ENCODE peak calls at places on chromosomes 2 and 18, in eight cellular contexts. N is CD8-positive, alpha-beta T cell; E is GM23338; T is tibial artery; F is ovary; X is adrenal gland; K is astrocyte of the spinal cord; O is fibroblast of lung. I is an unnamed sample.
A peak's percentile ranks its signal among the peaks of the same experiment; 100 is the strongest.

GRCh38 chr2:184178229-184178628 is 420.1 kb upstream of the ZNF804A start:
- DNase-seq in N (no peak), E (no peak), T (no peak), F (no peak), X (no peak), K (no peak), O (no peak), I (no peak)

GRCh38 chr2:18585526-18585925 is 3.8 kb downstream of the NT5C1B start:
- DNase-seq in N (no peak), E (no peak), T (no peak), F (no peak), X (no peak), K (no peak), O (no peak), I (no peak)

GRCh38 chr18:21672868-21673267 is 31.7 kb downstream of the ABHD3 start:
- DNase-seq in N (no peak), E (no peak), T (no peak), F (no peak), X (peak; percentile 41), K (peak; percentile 29), O (peak; percentile 73), I (peak; percentile 19)

GRCh38 chr2:146124741-146125140 is 1604.8 kb upstream of the ZEB2 start:
- DNase-seq in N (no peak), E (no peak), T (no peak), F (no peak), X (no peak), K (peak; percentile 69), O (peak; percentile 88), I (peak; percentile 56)

GRCh38 chr2:46097714-46098480 is 199.3 kb upstream of the EPAS1 start:
- DNase-seq in N (no peak), E (no peak), T (peak; percentile 63), F (peak; percentile 78), X (peak; percentile 78), K (peak; percentile 98), O (peak; percentile 99), I (peak; percentile 99)

GRCh38 chr2:143815082-143815481 is 685.9 kb downstream of the ARHGAP15 start:
- DNase-seq in N (no peak), E (no peak), T (no peak), F (no peak), X (no peak), K (no peak), O (no peak), I (no peak)

GRCh38 chr2:241201445-241202267 is 13.2 kb downstream of the ANO7 start:
- DNase-seq in N (no peak), E (no peak), T (no peak), F (no peak), X (no peak), K (no peak), O (no peak), I (no peak)

GRCh38 chr2:31108887-31109286 is 29.4 kb downstream of the GALNT14 start:
- DNase-seq in N (no peak), E (no peak), T (no peak), F (no peak), X (no peak), K (no peak), O (no peak), I (no peak)

GRCh38 chr2:225140761-225141160 is 98.5 kb upstream of the DOCK10 start:
- DNase-seq in N (no peak), E (no peak), T (no peak), F (no peak), X (no peak), K (no peak), O (no peak), I (no peak)

GRCh38 chr18:33097126-33097525 is 324.3 kb upstream of the KLHL14 start:
- DNase-seq in N (no peak), E (no peak), T (no peak), F (no peak), X (no peak), K (no peak), O (peak; percentile 16), I (no peak)

GRCh38 chr2:207397917-207398655 is 131.7 kb upstream of the CREB1 start:
- DNase-seq in N (no peak), E (no peak), T (no peak), F (no peak), X (no peak), K (no peak), O (no peak), I (no peak)

GRCh38 chr2:206979922-206980321 is 40.6 kb downstream of the CPO start:
- DNase-seq in N (no peak), E (no peak), T (no peak), F (no peak), X (no peak), K (no peak), O (no peak), I (no peak)

GRCh38 chr2:219758907-219759680 is 131.7 kb downstream of the SLC4A3 start:
- DNase-seq in N (no peak), E (no peak), T (no peak), F (no peak), X (no peak), K (no peak), O (no peak), I (no peak)

GRCh38 chr2:33108483-33109443 is 162.0 kb downstream of the LTBP1 start:
- DNase-seq in N (no peak), E (no peak), T (no peak), F (peak; percentile 26), X (no peak), K (peak; percentile 23), O (peak; percentile 67), I (no peak)

GRCh38 chr2:17643031-17643615 is 102.6 kb downstream of the VSNL1 start:
- DNase-seq in N (no peak), E (no peak), T (peak; percentile 63), F (no peak), X (peak; percentile 88), K (peak; percentile 96), O (peak; percentile 99), I (peak; percentile 92)

GRCh38 chr2:134780977-134781376 is 57.4 kb upstream of the ACMSD start:
- DNase-seq in N (no peak), E (no peak), T (no peak), F (no peak), X (no peak), K (no peak), O (no peak), I (no peak)

GRCh38 chr2:134776836-134777235 is 58.0 kb upstream of the TMEM163 start:
- DNase-seq in N (no peak), E (no peak), T (no peak), F (no peak), X (no peak), K (no peak), O (no peak), I (no peak)

GRCh38 chr2:134777593-134777992 is 58.8 kb upstream of the TMEM163 start:
- DNase-seq in N (no peak), E (no peak), T (no peak), F (no peak), X (no peak), K (no peak), O (no peak), I (no peak)

GRCh38 chr2:134774786-134775641 is 56.2 kb upstream of the TMEM163 start:
- DNase-seq in N (no peak), E (no peak), T (no peak), F (no peak), X (no peak), K (no peak), O (no peak), I (no peak)

GRCh38 chr2:134778372-134778771 is 59.6 kb upstream of the TMEM163 start:
- DNase-seq in N (no peak), E (peak; percentile 38), T (no peak), F (no peak), X (no peak), K (no peak), O (no peak), I (no peak)
- TF ChIP-seq CTCF in N (no peak), E (peak; percentile 74), T (no peak), F (no peak), X (peak; percentile 43), K (peak; percentile 21), O (no peak), I (no peak)

GRCh38 chr18:37254256-37254880 is 311.2 kb downstream of the CELF4 start:
- DNase-seq in N (no peak), E (peak; percentile 28), T (no peak), F (no peak), X (no peak), K (no peak), O (no peak), I (no peak)
- H3K4me3 ChIP-seq in N (no peak overlapping the region), E (peak overlapping the region; percentile 74), T (peak overlapping the region; percentile 46), F (peak overlapping the region; percentile 21), X (peak overlapping the region; percentile 59), K (no peak overlapping the region), O (no peak overlapping the region), I (peak overlapping the region; percentile 36)

GRCh38 chr2:168295051-168295450 is 47.7 kb upstream of the STK39 start:
- DNase-seq in N (no peak), E (no peak), T (no peak), F (no peak), X (no peak), K (no peak), O (no peak), I (no peak)

GRCh38 chr2:168294409-168294808 is 47.0 kb upstream of the STK39 start:
- DNase-seq in N (no peak), E (no peak), T (no peak), F (no peak), X (no peak), K (no peak), O (no peak), I (no peak)

GRCh38 chr2:168289880-168290279 is 42.5 kb upstream of the STK39 start:
- DNase-seq in N (no peak), E (no peak), T (no peak), F (no peak), X (no peak), K (no peak), O (no peak), I (no peak)

GRCh38 chr2:168290391-168290790 is 43.0 kb upstream of the STK39 start:
- DNase-seq in N (no peak), E (no peak), T (no peak), F (no peak), X (no peak), K (no peak), O (no peak), I (no peak)

DNA sequence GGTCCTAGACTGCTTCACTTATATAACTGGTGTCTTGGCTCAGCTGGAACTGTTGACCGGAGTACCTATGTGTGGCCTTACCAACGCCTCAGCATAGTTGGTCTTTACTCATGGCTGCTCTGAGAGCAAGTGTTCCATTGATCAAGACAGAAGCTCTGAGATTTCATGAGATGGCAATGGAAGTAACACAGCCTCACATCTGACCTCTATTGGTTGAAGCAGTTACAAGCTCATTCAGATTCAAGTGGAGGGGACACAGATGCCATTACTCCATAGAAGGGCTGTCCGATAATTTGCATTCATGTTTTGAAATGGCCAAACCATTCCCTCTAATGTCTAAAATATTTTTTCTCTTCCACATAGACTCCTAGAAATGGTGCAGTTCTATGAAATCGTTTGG is 46.4 kb upstream of the STK39 start:
- DNase-seq in N (no peak), E (peak; percentile 32), T (no peak), F (no peak), X (no peak), K (no peak), O (no peak), I (no peak)
- TF ChIP-seq CTCF in N (no peak), E (peak; percentile 55), T (no peak), F (no peak), X (no peak), K (no peak), O (no peak), I (no peak)

DNA sequence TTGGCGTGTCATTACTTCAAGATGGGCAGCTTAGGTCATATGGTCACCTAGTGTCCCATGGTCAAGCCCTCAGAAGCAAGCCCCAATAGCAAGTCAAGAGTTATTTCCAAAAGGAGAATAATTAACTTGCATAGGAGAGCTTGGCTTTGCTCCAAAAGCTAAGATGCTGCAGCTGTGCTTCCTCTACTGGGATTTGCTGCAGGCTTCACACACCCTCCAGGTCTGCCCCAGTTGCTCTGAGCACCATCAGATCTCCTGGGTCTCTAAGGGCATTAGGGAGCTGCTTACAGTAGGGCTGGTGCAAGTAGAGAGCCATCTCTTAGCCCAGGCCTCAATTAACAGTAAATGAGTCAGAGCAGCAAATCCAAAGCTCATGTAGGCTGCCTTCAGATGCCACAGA is 46.6 kb downstream of the THUMPD2 start:
- DNase-seq in N (no peak), E (no peak), T (no peak), F (no peak), X (no peak), K (no peak), O (no peak), I (no peak)
- H3K4me3 ChIP-seq in N (no peak overlapping the region), E (no peak overlapping the region), T (no peak overlapping the region), F (no peak overlapping the region), X (no peak overlapping the region), K (no peak overlapping the region), O (no peak overlapping the region), I (no peak overlapping the region)